ENCODE peak calls at places on chromosomes 6 and 20, in four cellular contexts. G is Panc1, F is HCT116, M is GM23338. J is an unnamed sample.

GRCh38 chr6:102736941-102737368 is 1343.4 kb downstream of the GRIK2 start:
- ATAC-seq in G (no peak), F (no peak), M (no peak), J (no peak)

GRCh38 chr6:167424060-167424673 is 99.3 kb downstream of the TTLL2 start:
- ATAC-seq in G (peak), F (no peak), M (no peak), J (no peak)

GRCh38 chr6:69690986-69691385 is 105.8 kb downstream of the LMBRD1 start:
- ATAC-seq in G (no peak), F (no peak), M (no peak), J (no peak)

GRCh38 chr6:16539086-16539931 is 222.0 kb downstream of the ATXN1 start:
- ATAC-seq in G (no peak), F (peak), M (no peak), J (no peak)

GRCh38 chr6:42368156-42368555 is 83.6 kb downstream of the TRERF1 start:
- ATAC-seq in G (no peak), F (no peak), M (no peak), J (no peak)

GRCh38 chr20:44728835-44729342 is 13.7 kb downstream of the CCN5 start:
- ATAC-seq in G (peak), F (peak), M (peak), J (peak)

GRCh38 chr20:18805881-18806280 is 7.7 kb upstream of the SCP2D1 start:
- ATAC-seq in G (no peak), F (no peak), M (no peak), J (no peak)

GRCh38 chr6:53651149-53651763 is 14.3 kb downstream of the KLHL31 start:
- ATAC-seq in G (peak), F (peak), M (peak), J (peak)

DNA sequence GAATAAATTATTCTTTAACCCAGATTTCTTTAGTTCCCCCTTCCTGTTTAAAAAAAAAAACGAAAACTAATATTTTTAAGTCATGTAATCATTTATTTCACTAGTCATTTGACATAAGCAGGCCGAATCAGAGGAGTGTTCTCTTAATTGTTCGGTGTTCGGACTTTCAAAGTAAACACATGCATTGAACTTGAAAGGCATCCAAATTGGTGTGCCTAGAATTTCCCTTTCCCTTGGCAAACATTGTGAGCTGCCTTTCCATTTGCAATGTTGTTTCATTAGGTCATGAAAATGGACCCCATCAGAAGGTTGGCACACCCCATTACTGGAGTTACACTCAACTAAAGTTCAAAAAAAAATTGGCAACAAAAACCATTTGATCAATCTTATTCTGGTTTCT is 283.0 kb upstream of the MARCKS start:
- ATAC-seq in G (no peak), F (no peak), M (no peak), J (no peak)
- TF ChIP-seq POLR2AphosphoS5 in G (no peak), F (no peak), M (no peak), J (no peak)

GRCh38 chr20:47281376-47281775 is 75.1 kb downstream of the ZMYND8 start:
- ATAC-seq in G (no peak), F (no peak), M (no peak), J (no peak)
- TF ChIP-seq POLR2AphosphoS5 in G (no peak), F (no peak), M (no peak), J (no peak)

DNA sequence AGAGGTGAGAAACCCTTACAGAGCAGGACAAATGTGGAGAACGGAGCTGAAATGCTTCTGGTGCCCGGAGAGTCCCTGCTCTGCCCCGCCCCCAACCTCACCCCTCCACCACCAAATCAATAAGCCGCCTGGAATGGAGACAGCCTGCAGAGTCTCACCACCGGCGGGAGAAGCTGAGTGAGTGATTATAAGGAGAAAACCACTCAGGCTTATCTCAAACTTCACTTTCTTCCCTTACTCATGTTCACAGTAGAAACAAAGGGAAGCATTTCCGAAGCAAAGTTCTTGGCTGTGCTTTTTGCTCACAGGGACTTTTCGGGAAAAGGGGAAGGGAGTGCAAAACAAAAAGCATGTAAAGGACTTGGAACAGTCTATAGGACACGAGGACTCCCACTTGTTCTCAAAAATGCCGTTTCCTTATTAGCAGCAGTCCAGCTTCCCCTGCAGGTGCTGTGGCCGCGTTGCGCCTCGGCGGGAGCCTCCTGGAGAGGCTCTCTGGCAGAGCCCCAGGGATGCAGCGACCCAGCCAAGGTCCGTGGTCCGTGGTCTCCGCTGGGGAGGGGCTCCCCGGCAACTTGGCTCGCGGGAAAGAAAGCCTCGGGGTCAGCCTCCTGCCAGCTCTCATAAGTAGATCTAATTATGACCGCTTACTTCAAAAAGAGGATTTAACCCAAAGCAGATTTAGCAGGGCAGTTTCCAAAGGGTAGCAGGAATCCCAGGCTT is 64.8 kb upstream of the TMEM30A start:
- ATAC-seq in G (peak), F (no peak), M (peak), J (peak)
- TF ChIP-seq POLR2AphosphoS5 in G (no peak), F (no peak), M (peak), J (no peak)

GRCh38 chr6:10613077-10613476 is 81.3 kb downstream of the C6orf52 start:
- ATAC-seq in G (no peak), F (no peak), M (no peak), J (no peak)

GRCh38 chr6:10609038-10609437 is 85.4 kb downstream of the C6orf52 start:
- ATAC-seq in G (no peak), F (no peak), M (no peak), J (no peak)

GRCh38 chr6:10613693-10614092 is 80.7 kb downstream of the C6orf52 start:
- ATAC-seq in G (no peak), F (no peak), M (no peak), J (no peak)

GRCh38 chr6:10612161-10612560 is 82.3 kb downstream of the C6orf52 start:
- ATAC-seq in G (no peak), F (no peak), M (peak), J (no peak)

DNA sequence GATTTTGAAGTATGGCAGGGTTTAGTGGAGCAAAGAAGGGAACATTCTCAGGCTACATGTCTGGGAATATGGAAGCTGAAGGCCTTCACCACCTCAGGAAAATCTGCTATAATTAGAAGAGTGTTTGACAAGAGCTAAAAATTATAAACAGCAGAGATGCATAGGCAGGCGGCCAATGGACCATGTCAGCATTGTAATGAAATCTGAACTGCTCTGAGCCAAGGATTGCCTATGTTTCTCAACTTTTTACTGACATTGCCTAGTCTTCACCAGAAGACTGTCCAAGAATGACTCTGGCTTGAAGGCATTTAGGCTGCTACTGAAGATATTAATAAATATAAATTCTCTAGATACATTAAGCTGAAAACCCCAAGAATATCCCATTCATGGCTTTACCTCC is 84.1 kb downstream of the C6orf52 start:
- ATAC-seq in G (no peak), F (no peak), M (no peak), J (peak)
- TF ChIP-seq POLR2AphosphoS5 in G (no peak), F (no peak), M (no peak), J (peak)

GRCh38 chr20:31881945-31882344 is 11.5 kb downstream of the TTLL9 start:
- ATAC-seq in G (no peak), F (no peak), M (no peak), J (no peak)

GRCh38 chr20:31883829-31884228 is 13.4 kb downstream of the TTLL9 start:
- ATAC-seq in G (no peak), F (no peak), M (no peak), J (no peak)

GRCh38 chr20:31877684-31878083 is 7.2 kb downstream of the TTLL9 start:
- ATAC-seq in G (no peak), F (no peak), M (no peak), J (no peak)

GRCh38 chr20:31879143-31879987 is 8.9 kb downstream of the TTLL9 start:
- ATAC-seq in G (peak), F (peak), M (peak), J (peak)
- TF ChIP-seq POLR2AphosphoS5 in G (peak), F (peak), M (peak), J (no peak)

GRCh38 chr6:398065-398464 is 6.5 kb downstream of the IRF4 start:
- ATAC-seq in G (no peak), F (no peak), M (no peak), J (no peak)
- TF ChIP-seq POLR2AphosphoS5 in G (no peak), F (no peak), M (no peak), J (no peak)

DNA sequence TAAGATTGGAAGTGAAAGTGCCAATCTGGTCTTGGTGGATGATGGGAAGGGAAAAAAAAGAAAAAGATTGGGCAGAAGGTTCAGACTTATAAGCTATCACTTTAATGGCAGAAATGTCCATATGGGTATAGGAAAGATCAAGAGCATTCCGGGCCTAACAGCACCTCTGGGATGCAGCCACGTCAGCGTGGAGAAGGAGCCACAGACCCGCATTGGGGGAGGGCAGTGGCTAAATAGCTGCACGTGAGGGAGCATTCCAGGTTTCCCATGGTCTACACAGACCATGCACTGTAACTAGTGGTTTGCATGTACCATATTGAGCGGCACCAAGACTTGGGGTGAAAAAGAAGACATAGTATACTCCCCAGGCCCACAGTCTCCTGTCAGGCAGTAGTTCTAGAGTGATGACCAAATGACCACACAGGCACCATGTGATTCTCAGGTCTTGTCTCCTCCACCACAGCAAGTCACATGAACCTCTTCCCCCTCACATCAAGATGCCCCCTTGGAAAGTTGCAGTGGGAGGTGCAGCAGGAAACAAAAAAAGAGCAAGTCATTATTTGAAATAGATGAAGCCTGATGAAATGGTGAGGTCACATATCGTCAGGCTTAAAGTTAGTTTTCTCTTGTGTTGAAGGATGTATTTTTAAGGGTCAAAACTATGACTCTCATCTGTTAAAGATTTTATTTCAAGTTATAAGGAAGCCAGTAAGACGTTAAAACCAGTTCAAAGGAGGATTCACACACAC is 94.3 kb upstream of the TNFAIP3 start:
- ATAC-seq in G (no peak), F (no peak), M (no peak), J (no peak)
- TF ChIP-seq POLR2AphosphoS5 in G (no peak), F (no peak), M (no peak), J (no peak)

DNA sequence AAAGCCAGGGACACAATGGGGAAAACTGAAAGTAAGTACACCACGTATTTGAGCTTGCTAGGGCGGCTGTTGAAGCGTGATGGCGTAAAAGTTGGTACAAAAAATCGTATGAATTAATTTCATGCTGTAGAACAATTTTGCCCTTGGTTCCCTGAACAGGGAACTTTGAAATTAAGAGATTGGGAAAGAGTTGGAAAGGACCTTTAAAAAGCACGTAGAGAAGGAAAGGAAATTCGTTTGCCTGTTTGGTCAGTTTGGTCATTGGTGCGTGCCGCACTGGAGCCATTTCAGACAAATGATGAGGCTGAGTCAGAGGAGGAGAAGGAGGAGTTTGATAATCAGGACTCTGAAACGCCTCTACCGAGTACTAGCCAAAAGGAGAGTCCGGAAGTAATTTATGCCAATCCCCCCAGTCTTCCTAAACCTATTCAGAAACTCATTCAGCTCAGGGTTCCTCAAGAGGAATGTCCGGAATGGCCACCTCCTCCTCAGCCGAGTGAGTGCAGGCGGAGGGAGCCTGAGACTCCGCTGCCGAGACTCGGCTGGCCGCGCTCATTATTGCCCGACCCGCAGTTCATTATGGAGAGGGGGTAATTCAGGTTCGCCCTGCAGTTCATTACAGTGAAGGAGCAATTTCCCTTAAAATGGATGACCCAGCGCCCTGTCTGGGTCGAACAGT is 59.2 kb upstream of the PRSS16 start:
- ATAC-seq in G (peak), F (peak), M (peak), J (peak)
- TF ChIP-seq POLR2AphosphoS5 in G (no peak), F (peak), M (peak), J (no peak)

J was measured in gastroesophageal sphincter.